ENCODE peak calls at places on chromosomes 11 and 22, in four cellular contexts. K is heart right ventricle, P is coronary artery, J is RWPE1. U is an unnamed sample.

GRCh38 chr22:36184433-36185035 is 17.1 kb downstream of the APOL4 start:
- DNase-seq in J (no peak), P (no peak), K (no peak), U (no peak)

GRCh38 chr11:6911946-6912345 is 8.9 kb upstream of the OR2D3 start:
- DNase-seq in P (no peak), J (no peak), K (no peak), U (no peak)

GRCh38 chr22:19374410-19374809 is 57.1 kb downstream of the HIRA start:
- DNase-seq in J (no peak), K (no peak), P (no peak), U (no peak)

GRCh38 chr11:69639843-69640242 is 1.1 kb upstream of the CCND1 start:
- DNase-seq in P (no peak), J (no peak), K (no peak), U (no peak)

GRCh38 chr22:42905702-42906183 is 48.7 kb upstream of the ARFGAP3 start:
- DNase-seq in P (no peak), J (no peak), K (peak; percentile 69), U (no peak)

GRCh38 chr22:47328550-47329243 is 566.2 kb downstream of the TBC1D22A start:
- DNase-seq in J (peak; percentile 81), P (no peak), K (no peak), U (no peak)

GRCh38 chr11:83011333-83012167 is 60.1 kb downstream of the RAB30 start:
- DNase-seq in J (no peak), P (no peak), K (no peak), U (no peak)

GRCh38 chr22:45880732-45881523 is 96.0 kb downstream of the WNT7B start:
- DNase-seq in K (no peak), J (no peak), P (no peak), U (peak; percentile 66)

GRCh38 chr11:3950996-3951662 is 95.7 kb downstream of the STIM1 start:
- DNase-seq in K (no peak), J (no peak), P (no peak), U (no peak)

GRCh38 chr11:37343279-37343678 is 745.2 kb upstream of the RAG2 start:
- DNase-seq in K (no peak), P (no peak), J (no peak), U (no peak)

GRCh38 chr11:116984589-116984988 is 113.6 kb downstream of the SIK3 start:
- DNase-seq in K (no peak), P (no peak), J (peak; percentile 24), U (no peak)

GRCh38 chr11:36726420-36726819 is 128.4 kb upstream of the RAG2 start:
- DNase-seq in J (no peak), P (no peak), K (no peak), U (no peak)

GRCh38 chr11:123434262-123434661 is 4.2 kb downstream of the GRAMD1B start:
- DNase-seq in K (no peak), J (peak; percentile 17), P (no peak), U (no peak)

GRCh38 chr11:100774859-100775258 is 87.8 kb downstream of the ARHGAP42 start:
- DNase-seq in K (no peak), P (no peak), J (no peak), U (no peak)

GRCh38 chr11:100777736-100778135 is 90.6 kb downstream of the ARHGAP42 start:
- DNase-seq in P (no peak), K (no peak), J (no peak), U (no peak)

GRCh38 chr11:100776212-100776896 is 89.3 kb downstream of the ARHGAP42 start:
- DNase-seq in J (peak; percentile 39), K (no peak), P (no peak), U (no peak)

GRCh38 chr11:100777118-100777517 is 90.0 kb downstream of the ARHGAP42 start:
- DNase-seq in J (peak; percentile 52), P (no peak), K (no peak), U (no peak)

DNA sequence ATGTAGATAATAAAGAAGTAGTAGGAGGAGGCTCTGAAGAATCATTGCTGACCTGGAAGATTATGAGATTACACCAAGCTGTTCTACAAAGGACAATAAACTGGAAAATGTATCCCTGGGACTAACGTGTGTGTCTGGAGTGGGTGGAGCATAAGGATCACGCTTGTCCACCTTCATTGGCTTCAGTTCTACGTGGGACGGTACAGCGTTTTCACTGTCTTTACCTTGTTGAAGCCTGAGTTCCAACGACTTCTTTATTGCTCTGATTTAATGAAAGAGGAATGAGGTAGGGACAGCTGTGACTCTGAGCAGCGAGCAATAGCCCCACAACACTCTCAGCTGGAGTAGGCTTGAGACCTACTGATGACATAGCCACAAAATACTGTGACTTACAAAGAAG is 87.0 kb downstream of the ARHGAP42 start:
- DNase-seq in K (no peak), P (no peak), J (no peak), U (no peak)
- H3K27ac ChIP-seq in K (no peak overlapping the region), P (no peak overlapping the region), J (no peak overlapping the region), U (no peak overlapping the region)

GRCh38 chr11:101862410-101863233 is 52.2 kb upstream of the CEP126 start:
- DNase-seq in K (no peak), J (peak; percentile 62), P (no peak), U (no peak)
- TF ChIP-seq CTCF in K (peak; percentile 34), J (no peak), P (peak; percentile 26), U (no peak)

GRCh38 chr11:95419915-95420314 is 188.9 kb upstream of the SESN3 start:
- DNase-seq in K (no peak), J (peak; percentile 50), P (no peak), U (no peak)
- H3K27ac ChIP-seq in K (no peak overlapping the region), J (no peak overlapping the region), P (no peak overlapping the region), U (no peak overlapping the region)

GRCh38 chr11:105861225-105861624 is 160.8 kb downstream of the MSANTD4 start:
- DNase-seq in J (no peak), K (no peak), P (no peak), U (no peak)
- TF ChIP-seq CTCF in J (no peak), K (no peak), P (no peak), U (no peak)

DNA sequence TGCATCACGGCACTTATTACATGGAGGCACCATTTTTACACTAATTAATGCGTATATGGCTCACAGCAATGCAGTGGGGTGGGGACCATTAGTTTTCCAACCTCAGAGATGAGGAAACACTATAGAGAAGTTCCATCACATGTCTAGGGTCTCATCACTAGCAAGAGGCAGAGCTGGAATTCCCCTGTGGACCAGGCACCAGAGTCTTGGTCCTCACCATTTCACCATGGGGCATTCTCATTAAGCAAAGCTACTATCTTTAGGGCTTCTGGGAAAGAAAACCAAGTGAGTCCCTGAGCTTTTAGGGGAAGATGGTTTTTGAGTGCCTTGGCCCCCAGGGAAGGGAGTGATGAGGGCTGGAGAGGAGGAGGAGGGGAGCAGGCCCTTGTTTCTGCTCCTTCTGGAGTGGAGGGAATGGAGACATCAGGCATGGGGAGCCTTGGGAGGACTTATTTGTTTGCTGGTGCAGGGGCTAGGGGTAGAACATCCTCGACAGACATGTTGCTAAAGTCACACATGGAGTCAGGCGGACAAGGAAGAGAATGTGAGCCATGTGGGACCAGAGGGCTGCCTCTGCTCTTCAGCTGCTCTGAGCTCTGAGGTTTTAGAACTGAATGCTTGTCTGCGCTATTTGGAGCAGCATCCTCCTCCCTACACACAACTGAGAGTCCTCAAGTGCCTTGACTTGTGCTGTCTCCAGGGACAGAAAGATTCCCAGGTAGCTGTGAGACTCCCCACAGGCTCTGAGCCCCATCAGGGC is 40.3 kb upstream of the ZBED5 start:
- DNase-seq in P (no peak), K (no peak), J (no peak), U (no peak)
- H3K27ac ChIP-seq in P (peak overlapping the region; percentile 95), K (peak overlapping the region; percentile 91), J (peak overlapping the region; percentile 100), U (peak overlapping the region; percentile 88)

GRCh38 chr11:46248270-46249102 is 29.0 kb upstream of the CREB3L1 start:
- DNase-seq in P (no peak), K (no peak), J (peak; percentile 89), U (no peak)

GRCh38 chr11:46247090-46247489 is 30.4 kb upstream of the CREB3L1 start:
- DNase-seq in P (no peak), J (peak; percentile 50), K (no peak), U (no peak)

GRCh38 chr11:46246514-46246913 is 30.9 kb upstream of the CREB3L1 start:
- DNase-seq in J (no peak), P (no peak), K (no peak), U (no peak)

GRCh38 chr11:46249103-46249942 is 28.1 kb upstream of the CREB3L1 start:
- DNase-seq in K (no peak), P (no peak), J (no peak), U (no peak)

GRCh38 chr11:46247664-46248063 is 29.8 kb upstream of the CREB3L1 start:
- DNase-seq in K (no peak), J (peak; percentile 55), P (no peak), U (no peak)
- TF ChIP-seq CTCF in K (peak; percentile 53), J (peak; percentile 22), P (no peak), U (peak; percentile 22)

GRCh38 chr11:80720295-80720694 is 1279.5 kb upstream of the TENM4 start:
- DNase-seq in P (no peak), K (no peak), J (no peak), U (no peak)

GRCh38 chr11:80724366-80724765 is 1283.5 kb upstream of the TENM4 start:
- DNase-seq in K (no peak), P (no peak), J (no peak), U (no peak)

GRCh38 chr11:80719292-80719646 is 1278.4 kb upstream of the TENM4 start:
- DNase-seq in J (no peak), P (no peak), K (no peak), U (no peak)

GRCh38 chr11:80726236-80726635 is 1285.4 kb upstream of the TENM4 start:
- DNase-seq in K (no peak), P (no peak), J (no peak), U (no peak)

DNA sequence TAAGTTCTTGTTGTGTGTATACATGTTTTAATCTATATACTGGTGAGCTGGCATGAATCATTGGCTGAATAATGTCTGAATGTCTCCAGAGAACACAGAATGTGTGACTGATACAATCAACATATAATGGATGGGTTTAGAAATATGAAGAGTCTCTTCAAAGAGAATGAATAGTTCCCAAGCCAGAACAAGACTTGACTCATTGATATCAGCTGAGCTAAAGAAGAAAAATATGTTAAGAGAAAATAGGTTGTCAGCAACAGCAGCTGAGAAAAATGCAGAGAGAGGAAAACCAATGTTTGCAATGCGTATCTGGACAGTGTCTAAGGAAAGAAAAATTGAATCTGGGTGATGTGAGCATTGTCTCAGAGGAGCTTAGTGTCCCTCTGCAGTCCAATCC is 1281.8 kb upstream of the TENM4 start:
- DNase-seq in J (peak; percentile 39), P (no peak), K (no peak), U (no peak)
- H3K27ac ChIP-seq in J (no peak overlapping the region), P (no peak overlapping the region), K (no peak overlapping the region), U (no peak overlapping the region)

GRCh38 chr11:72735495-72736027 is 16.6 kb downstream of the ARAP1 start:
- DNase-seq in J (no peak), K (no peak), P (no peak), U (peak; percentile 75)

GRCh38 chr11:72736452-72737069 is 15.6 kb downstream of the ARAP1 start:
- DNase-seq in J (peak; percentile 71), P (no peak), K (no peak), U (peak; percentile 93)

GRCh38 chr11:72730706-72731105 is 21.5 kb downstream of the ARAP1 start:
- DNase-seq in K (no peak), P (no peak), J (no peak), U (no peak)

GRCh38 chr11:72730243-72730642 is 22.0 kb downstream of the ARAP1 start:
- DNase-seq in K (no peak), J (no peak), P (no peak), U (no peak)

GRCh38 chr11:72732329-72732728 is 19.9 kb downstream of the ARAP1 start:
- DNase-seq in P (no peak), J (no peak), K (no peak), U (no peak)
- TF ChIP-seq CTCF in P (no peak), J (no peak), K (no peak), U (no peak)

GRCh38 chr11:125468025-125468424 is 28.0 kb downstream of the FEZ1 start:
- DNase-seq in J (no peak), P (no peak), K (no peak), U (no peak)
- H3K27ac ChIP-seq in J (no peak overlapping the region), P (no peak overlapping the region), K (no peak overlapping the region), U (no peak overlapping the region)